ENCODE peak calls at places on chromosomes 13 and 19, in six cellular contexts. Y is H7, K is neuronal stem cell, N is uterus, V is aorta, U is heart right ventricle. X is an unnamed sample.
A peak's percentile ranks its signal among the peaks of the same experiment; 100 is the strongest.

GRCh38 chr19:41341669-41342490 is 11.8 kb downstream of the TGFB1 start:
- DNase-seq in Y (peak; percentile 69), K (no peak), N (no peak), V (no peak), U (no peak), X (no peak)

GRCh38 chr19:17306285-17306714 is 628 bp downstream of the MRPL34 start:
- DNase-seq in Y (no peak), K (no peak), N (no peak), V (peak; percentile 82), U (no peak), X (no peak)

GRCh38 chr13:101661839-101662238 is 209.4 kb downstream of the ITGBL1 start:
- DNase-seq in Y (no peak), K (peak; percentile 0), N (no peak), V (no peak), U (no peak), X (no peak)

GRCh38 chr13:108402850-108403249 is 133.3 kb downstream of the TNFSF13B start:
- DNase-seq in Y (peak; percentile 20), K (no peak), N (no peak), V (no peak), U (no peak), X (no peak)

GRCh38 chr13:50999641-51000040 is 90.0 kb downstream of the RNASEH2B start:
- DNase-seq in Y (no peak), K (no peak), N (no peak), V (no peak), U (no peak), X (no peak)

GRCh38 chr19:16460454-16460853 is 11.3 kb downstream of the EPS15L1 start:
- DNase-seq in Y (no peak), K (no peak), N (no peak), V (no peak), U (no peak), X (no peak)

GRCh38 chr19:50759886-50760285 is 10.4 kb upstream of the GPR32 start:
- DNase-seq in Y (peak; percentile 53), K (no peak), N (no peak), V (no peak), U (no peak), X (no peak)

GRCh38 chr13:43687038-43687437 is 99.7 kb downstream of the ENOX1 start:
- DNase-seq in Y (no peak), K (no peak), N (no peak), V (no peak), U (no peak), X (no peak)

GRCh38 chr13:111845621-111846351 is 221.2 kb upstream of the SOX1 start:
- DNase-seq in Y (peak; percentile 84), K (no peak), N (no peak), V (no peak), U (no peak), X (no peak)

GRCh38 chr13:94674609-94675348 is 37.6 kb downstream of the SOX21 start:
- DNase-seq in Y (peak; percentile 67), K (peak; percentile 69), N (no peak), V (no peak), U (peak; percentile 27), X (no peak)

DNA sequence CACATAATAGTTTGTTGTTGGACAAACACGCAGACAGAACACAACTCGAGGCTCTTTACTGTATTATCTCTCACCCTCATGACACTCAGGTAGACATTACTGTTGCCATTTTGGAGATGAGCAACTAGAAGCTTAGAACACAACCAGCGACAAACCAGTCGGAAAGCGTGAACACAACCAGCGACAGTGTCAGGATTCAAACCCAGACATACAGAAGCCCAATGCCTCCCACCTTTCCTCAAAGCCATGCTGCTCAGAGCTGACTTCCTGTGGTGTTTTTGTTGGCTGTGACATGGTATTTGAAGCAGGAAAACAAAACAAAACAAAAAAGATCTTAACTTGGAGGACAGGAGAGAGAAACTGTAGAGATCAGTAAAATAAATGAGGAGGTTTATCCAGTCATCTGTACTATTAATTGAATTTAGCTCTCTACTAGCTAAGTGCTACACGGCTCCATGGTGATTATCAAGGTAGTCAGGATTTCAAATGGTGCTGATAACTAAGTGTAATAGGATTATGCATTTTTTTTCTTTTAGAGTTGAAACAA is 92.1 kb downstream of the STARD13 start:
- DNase-seq in Y (no peak), K (peak; percentile 33), N (no peak), V (no peak), U (no peak), X (no peak)
- H3K4me3 ChIP-seq in Y (no peak overlapping the region), K (no peak overlapping the region), N (no peak overlapping the region), V (no peak overlapping the region), U (no peak overlapping the region), X (no peak overlapping the region)

GRCh38 chr19:13020002-13020414 is 24.7 kb downstream of the NFIX start:
- DNase-seq in Y (peak; percentile 86), K (no peak), N (no peak), V (no peak), U (no peak), X (no peak)

GRCh38 chr19:13022859-13023636 is 27.8 kb downstream of the NFIX start:
- DNase-seq in Y (peak; percentile 83), K (no peak), N (peak; percentile 92), V (peak; percentile 90), U (peak; percentile 89), X (peak; percentile 84)

GRCh38 chr19:13023666-13024065 is 28.4 kb downstream of the NFIX start:
- DNase-seq in Y (peak; percentile 65), K (no peak), N (no peak), V (no peak), U (no peak), X (no peak)

GRCh38 chr19:13024126-13024957 is 29.1 kb downstream of the NFIX start:
- DNase-seq in Y (peak; percentile 74), K (no peak), N (peak; percentile 47), V (no peak), U (no peak), X (no peak)

DNA sequence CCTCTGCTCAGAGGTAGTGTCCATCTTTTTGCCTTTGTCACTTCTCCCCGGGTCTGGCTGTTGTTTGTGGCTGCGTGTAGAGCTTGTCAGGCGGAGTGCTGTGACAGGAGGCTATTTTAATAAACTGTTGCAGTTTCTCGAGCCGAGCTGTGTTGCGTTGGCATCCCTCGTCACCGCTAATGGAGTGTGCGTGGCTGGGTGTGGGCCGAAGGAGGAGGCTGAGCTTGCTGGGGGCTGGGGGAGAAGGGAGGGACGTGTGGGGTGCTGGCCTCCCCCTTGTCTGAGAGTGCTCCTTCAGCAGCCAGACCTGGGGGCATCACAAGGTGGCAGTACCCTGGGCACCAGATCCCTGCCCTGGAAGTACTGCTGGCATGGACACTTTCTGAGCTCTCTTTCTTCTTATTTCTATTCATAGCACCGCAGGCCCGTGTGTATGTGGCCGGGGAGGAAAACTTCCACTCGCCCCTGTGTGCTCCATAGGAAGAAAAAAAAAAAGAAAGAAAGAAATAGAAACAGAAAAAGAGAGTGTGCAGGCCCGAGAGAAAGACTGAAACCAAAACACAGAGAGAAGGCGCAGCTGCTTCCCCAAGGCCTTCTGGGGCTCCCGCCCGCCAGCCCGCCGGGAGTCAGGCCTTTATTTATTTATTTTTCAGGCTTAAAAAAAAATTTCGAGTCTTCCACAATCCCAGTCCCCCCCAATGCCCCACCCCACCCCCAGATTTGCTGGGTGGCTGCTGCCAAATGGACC is 27.0 kb downstream of the NFIX start:
- DNase-seq in Y (peak; percentile 70), K (no peak), N (peak; percentile 59), V (no peak), U (peak; percentile 50), X (no peak)
- H3K4me3 ChIP-seq in Y (no peak overlapping the region), K (no peak overlapping the region), N (peak overlapping the region; percentile 33), V (no peak overlapping the region), U (peak overlapping the region; percentile 50), X (peak overlapping the region; percentile 51)

GRCh38 chr13:24539500-24540165 is 27.1 kb upstream of the PARP4 start:
- DNase-seq in Y (no peak), K (no peak), N (no peak), V (no peak), U (no peak), X (no peak)

GRCh38 chr13:24541127-24541475 is 28.5 kb upstream of the PARP4 start:
- DNase-seq in Y (no peak), K (no peak), N (no peak), V (no peak), U (no peak), X (no peak)

DNA sequence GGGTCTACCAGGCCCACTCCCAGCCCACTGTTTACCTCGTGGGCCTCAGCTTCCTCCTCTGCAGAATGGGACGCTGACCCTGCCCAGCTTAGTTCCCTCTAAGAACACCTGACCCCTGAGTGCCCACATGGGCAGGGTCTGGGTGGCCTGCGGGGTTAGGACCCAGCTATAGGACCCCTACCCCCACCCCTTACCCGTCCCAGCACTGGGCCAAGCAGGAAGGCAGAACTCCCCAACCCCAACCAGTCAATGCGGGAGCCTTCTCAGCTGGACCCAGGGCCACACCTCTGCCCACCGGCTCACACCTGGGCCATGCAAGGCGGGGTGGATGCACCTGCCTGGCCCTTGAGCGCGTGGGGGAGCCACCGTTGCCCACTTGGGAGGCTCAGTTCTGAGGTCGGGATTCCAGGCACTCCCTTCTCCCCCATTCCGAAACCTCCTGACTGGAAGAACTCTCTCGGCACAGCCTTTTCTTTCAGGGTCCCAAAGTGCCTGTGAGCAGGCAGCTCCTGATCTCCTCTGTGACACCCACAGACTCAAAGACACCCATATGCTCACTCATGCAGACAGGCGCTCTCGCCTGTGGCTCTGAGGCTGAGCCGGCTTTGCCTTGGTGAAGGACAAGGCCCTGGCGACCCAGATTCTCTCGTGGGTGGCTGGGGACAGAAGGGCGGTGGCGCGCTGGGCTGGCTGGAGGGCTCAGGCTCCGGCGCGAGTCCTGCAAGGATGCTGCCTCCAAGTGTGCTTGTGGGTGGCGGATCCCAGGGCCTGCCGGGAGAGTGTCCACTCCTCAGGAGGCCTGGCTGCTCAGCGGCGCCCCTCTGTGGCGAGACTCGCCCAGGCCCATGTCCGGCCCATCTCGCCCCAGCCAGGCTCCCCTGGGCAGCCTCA is 27.9 kb upstream of the PARP4 start:
- DNase-seq in Y (peak; percentile 89), K (peak; percentile 23), N (no peak), V (no peak), U (no peak), X (no peak)
- H3K4me3 ChIP-seq in Y (peak overlapping the region; percentile 49), K (no peak overlapping the region), N (no peak overlapping the region), V (no peak overlapping the region), U (no peak overlapping the region), X (no peak overlapping the region)

GRCh38 chr13:23628765-23629565 is 58.8 kb downstream of the TNFRSF19 start:
- DNase-seq in Y (no peak), K (no peak), N (no peak), V (no peak), U (no peak), X (no peak)

GRCh38 chr13:23629566-23630272 is 59.5 kb downstream of the TNFRSF19 start:
- DNase-seq in Y (no peak), K (no peak), N (no peak), V (no peak), U (no peak), X (no peak)

GRCh38 chr13:23632741-23633140 is 62.5 kb downstream of the TNFRSF19 start:
- DNase-seq in Y (no peak), K (no peak), N (no peak), V (no peak), U (no peak), X (no peak)

GRCh38 chr13:23631676-23632622 is 61.7 kb downstream of the TNFRSF19 start:
- DNase-seq in Y (no peak), K (no peak), N (no peak), V (no peak), U (no peak), X (no peak)

DNA sequence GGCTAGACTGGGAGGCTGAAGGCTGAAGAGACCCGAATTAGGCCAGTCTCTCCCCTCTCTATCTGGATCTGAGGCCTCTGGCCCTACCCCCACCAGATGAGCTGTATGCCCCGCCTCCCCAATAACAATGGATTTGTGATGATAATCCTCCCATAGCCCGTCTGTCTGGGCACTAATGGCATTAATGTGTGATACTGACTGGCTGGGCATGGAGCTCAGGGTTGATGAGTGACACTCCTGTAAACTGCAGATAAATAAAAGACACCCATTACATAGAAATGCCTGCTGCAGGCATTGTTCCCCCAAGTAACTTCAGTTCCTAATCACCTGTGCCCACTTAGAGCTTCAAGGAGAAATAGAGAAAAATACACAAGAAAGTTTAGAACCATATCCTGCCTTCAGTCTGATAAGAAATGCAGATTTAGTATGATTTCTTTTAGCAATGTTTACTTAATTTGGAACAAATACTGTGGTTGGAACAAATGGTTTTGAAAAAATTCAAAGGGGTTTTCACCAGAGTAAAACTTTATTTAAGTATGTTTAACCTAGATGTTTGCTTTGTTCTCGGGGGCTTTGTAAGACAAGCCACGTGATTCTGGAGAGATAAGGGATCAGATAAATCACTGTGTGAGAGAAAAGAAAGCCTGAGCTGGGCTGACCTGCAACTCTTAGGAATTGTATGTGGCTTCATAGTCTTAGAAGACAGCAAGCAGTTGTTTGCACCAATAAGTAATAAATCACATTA is 60.3 kb downstream of the TNFRSF19 start:
- DNase-seq in Y (no peak), K (no peak), N (no peak), V (no peak), U (no peak), X (no peak)
- H3K4me3 ChIP-seq in Y (no peak overlapping the region), K (no peak overlapping the region), N (no peak overlapping the region), V (no peak overlapping the region), U (no peak overlapping the region), X (no peak overlapping the region)